ENCODE peak calls at places on chromosomes 13 and 19, in seven cellular contexts. Y is transverse colon, D is A549, M is stomach, A is K562, J is heart left ventricle, F is tibial nerve. W is an unnamed sample.

GRCh38 chr19:4910594-4911273 is 1.4 kb downstream of the UHRF1 start:
- DNase-seq in Y (peak; percentile 31), D (no peak), M (no peak), A (no peak), J (no peak), F (no peak), W (no peak)

GRCh38 chr13:99465454-99465853 is 35.8 kb upstream of the TM9SF2 start:
- DNase-seq in Y (no peak), D (no peak), M (no peak), A (no peak), J (no peak), F (no peak), W (no peak)

GRCh38 chr13:49667773-49668172 is 23.5 kb downstream of the EBPL start:
- DNase-seq in Y (no peak), D (no peak), M (no peak), A (no peak), J (no peak), F (no peak), W (no peak)

GRCh38 chr13:112510002-112510780 is 77.8 kb downstream of the TUBGCP3 start:
- DNase-seq in Y (no peak), D (peak; percentile 59), M (no peak), A (peak; percentile 11), J (no peak), F (no peak), W (peak; percentile 57)

GRCh38 chr13:22047082-22047784 is 376.4 kb downstream of the FGF9 start:
- DNase-seq in Y (no peak), D (no peak), M (no peak), A (no peak), J (no peak), F (no peak), W (no peak)

GRCh38 chr13:45545686-45546409 is 69.7 kb downstream of the ERICH6B start:
- DNase-seq in Y (no peak), D (no peak), M (no peak), A (no peak), J (no peak), F (no peak), W (no peak)

GRCh38 chr13:71260246-71260645 is 606.8 kb downstream of the DACH1 start:
- DNase-seq in Y (no peak), D (no peak), M (no peak), A (no peak), J (no peak), F (no peak), W (no peak)

GRCh38 chr13:100526299-100527030 is 62.1 kb downstream of the GGACT start:
- DNase-seq in Y (no peak), D (no peak), M (no peak), A (no peak), J (no peak), F (no peak), W (no peak)

GRCh38 chr19:58053480-58054156 is 5.5 kb upstream of the ZNF135 start:
- DNase-seq in Y (no peak), D (no peak), M (no peak), A (no peak), J (no peak), F (no peak), W (no peak)

GRCh38 chr19:16519230-16519687 is 23.0 kb downstream of the CHERP start:
- DNase-seq in Y (no peak), D (no peak), M (no peak), A (no peak), J (no peak), F (no peak), W (no peak)

GRCh38 chr19:48196933-48197665 is 26.6 kb downstream of the ZSWIM9 start:
- DNase-seq in Y (no peak), D (no peak), M (no peak), A (peak; percentile 29), J (no peak), F (no peak), W (no peak)
- TF ChIP-seq POLR2A in Y (no peak), D (no peak), M (no peak), A (no peak), J (no peak), F (no peak), W (no peak)

GRCh38 chr19:2494447-2495129 is 18.7 kb downstream of the GADD45B start:
- DNase-seq in Y (peak; percentile 82), D (no peak), M (peak; percentile 80), A (peak; percentile 92), J (peak; percentile 87), F (peak; percentile 60), W (peak; percentile 52)
- TF ChIP-seq POLR2A in Y (peak; percentile 59), D (peak; percentile 14), M (no peak), A (no peak), J (no peak), F (peak; percentile 17), W (no peak)

GRCh38 chr19:40603719-40604646 is 2.8 kb downstream of the LTBP4 start:
- DNase-seq in Y (peak; percentile 100), D (peak; percentile 99), M (peak; percentile 99), A (peak; percentile 81), J (peak; percentile 98), F (peak; percentile 98), W (peak; percentile 99)
- TF ChIP-seq POLR2A in Y (peak; percentile 61), D (peak; percentile 20), M (no peak), A (no peak), J (peak; percentile 62), F (peak; percentile 81), W (peak; percentile 43)

GRCh38 chr19:6238256-6238642 is 41.5 kb downstream of the MLLT1 start:
- DNase-seq in Y (no peak), D (no peak), M (no peak), A (peak; percentile 68), J (no peak), F (no peak), W (peak; percentile 47)
- TF ChIP-seq POLR2A in Y (no peak), D (no peak), M (no peak), A (no peak), J (no peak), F (no peak), W (no peak)

GRCh38 chr13:33169273-33169980 is 116.1 kb downstream of the STARD13 start:
- DNase-seq in Y (no peak), D (no peak), M (no peak), A (no peak), J (no peak), F (no peak), W (no peak)

GRCh38 chr13:33174980-33175379 is 110.6 kb downstream of the STARD13 start:
- DNase-seq in Y (no peak), D (no peak), M (no peak), A (no peak), J (no peak), F (no peak), W (no peak)

GRCh38 chr13:33174491-33174890 is 111.1 kb downstream of the STARD13 start:
- DNase-seq in Y (no peak), D (no peak), M (no peak), A (no peak), J (no peak), F (no peak), W (no peak)

GRCh38 chr13:33172911-33173310 is 112.6 kb downstream of the STARD13 start:
- DNase-seq in Y (no peak), D (no peak), M (no peak), A (no peak), J (no peak), F (no peak), W (no peak)

DNA sequence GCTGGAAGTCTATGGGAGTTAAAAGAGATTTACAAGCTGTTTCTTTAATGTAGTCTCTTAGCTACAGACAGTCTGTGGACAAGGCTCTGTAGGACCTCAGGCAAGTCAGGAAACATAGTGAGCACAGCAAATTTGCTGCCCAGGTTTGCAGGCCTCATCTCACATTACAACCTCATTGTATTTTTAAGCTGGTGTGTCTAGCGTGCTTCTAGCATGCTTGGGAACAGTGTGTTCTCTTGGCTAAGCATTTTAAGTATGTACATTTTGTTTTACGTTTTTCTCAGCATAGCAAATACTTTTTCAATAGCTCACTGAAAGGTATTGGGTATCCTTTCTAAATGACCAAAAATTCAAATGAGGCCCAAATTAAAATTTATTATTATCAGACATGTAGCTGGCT is 113.2 kb downstream of the STARD13 start:
- DNase-seq in Y (no peak), D (no peak), M (no peak), A (no peak), J (no peak), F (no peak), W (no peak)
- TF ChIP-seq POLR2A in Y (no peak), D (no peak), M (no peak), A (no peak), J (no peak), F (no peak), W (no peak)

GRCh38 chr19:40285353-40286234 is 449 bp upstream of the AKT2 start:
- DNase-seq in Y (peak; percentile 98), D (peak; percentile 100), M (peak; percentile 99), A (peak; percentile 94), J (peak; percentile 99), F (peak; percentile 96), W (peak; percentile 100)
- TF ChIP-seq POLR2A in Y (peak; percentile 28), D (peak; percentile 74), M (no peak), A (peak; percentile 72), J (no peak), F (peak; percentile 65), W (peak; percentile 81)

GRCh38 chr19:1622007-1622406 is 16.7 kb upstream of the UQCR11 start:
- DNase-seq in Y (no peak), D (no peak), M (no peak), A (no peak), J (no peak), F (no peak), W (no peak)

GRCh38 chr19:1619703-1620102 is 14.4 kb upstream of the UQCR11 start:
- DNase-seq in Y (no peak), D (no peak), M (no peak), A (no peak), J (no peak), F (no peak), W (no peak)

GRCh38 chr19:1622541-1622940 is 17.3 kb upstream of the UQCR11 start:
- DNase-seq in Y (no peak), D (no peak), M (no peak), A (no peak), J (no peak), F (no peak), W (no peak)

GRCh38 chr19:1621021-1621420 is 15.8 kb upstream of the UQCR11 start:
- DNase-seq in Y (no peak), D (no peak), M (no peak), A (no peak), J (no peak), F (no peak), W (no peak)

DNA sequence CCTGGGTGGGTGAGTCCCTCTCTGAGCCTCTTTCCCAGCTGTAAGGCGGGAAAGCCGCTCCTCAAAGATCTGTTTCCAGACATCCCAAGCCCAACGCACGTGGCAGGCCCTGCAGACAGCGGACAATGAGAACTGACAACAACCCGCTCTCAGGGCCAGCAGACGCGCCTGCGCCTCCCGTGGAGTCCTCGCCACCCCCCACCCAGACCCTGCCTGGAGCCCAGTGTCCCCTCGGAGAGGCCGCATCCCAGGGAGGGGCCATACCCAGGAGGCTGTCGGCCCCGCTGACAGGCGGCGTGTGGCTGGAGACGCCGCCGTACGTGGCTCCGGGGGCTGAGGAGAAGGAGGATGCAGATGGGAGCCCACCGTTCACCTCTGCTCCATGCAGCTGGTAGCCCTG is 16.3 kb upstream of the UQCR11 start:
- DNase-seq in Y (no peak), D (no peak), M (no peak), A (no peak), J (no peak), F (no peak), W (no peak)
- TF ChIP-seq POLR2A in Y (no peak), D (no peak), M (no peak), A (no peak), J (no peak), F (no peak), W (no peak)

W was measured in erythroblast.